ENCODE peak calls at places on chromosomes 12 and 14, in nine cellular contexts. One of them, this sample, is unnamed.
A peak's percentile ranks its signal among the peaks of the same experiment; 100 is the strongest.

GRCh38 chr12:47903927-47904646 is 707 bp downstream of the VDR start:
- DNase-seq in tibial nerve: peak; percentile 41
- DNase-seq in Panc1: no peak
- DNase-seq in suprapubic skin: peak; percentile 83
- DNase-seq in DND-41: no peak
- DNase-seq in hepatocyte: peak; percentile 42
- DNase-seq in right atrium auricular region: peak; percentile 76
- DNase-seq in OCI-LY7: no peak
- DNase-seq in aorta: peak; percentile 89
- DNase-seq in this sample: no peak

GRCh38 chr14:100696017-100696416 is 30.7 kb upstream of the DLK1 start:
- DNase-seq in tibial nerve: no peak
- DNase-seq in Panc1: no peak
- DNase-seq in suprapubic skin: no peak
- DNase-seq in DND-41: no peak
- DNase-seq in hepatocyte: no peak
- DNase-seq in right atrium auricular region: no peak
- DNase-seq in OCI-LY7: no peak
- DNase-seq in aorta: no peak
- DNase-seq in this sample: no peak

GRCh38 chr12:32115404-32116104 is 8.9 kb downstream of the BICD1 start:
- DNase-seq in tibial nerve: peak; percentile 95
- DNase-seq in Panc1: peak; percentile 100
- DNase-seq in suprapubic skin: peak; percentile 90
- DNase-seq in DND-41: no peak
- DNase-seq in hepatocyte: peak; percentile 59
- DNase-seq in right atrium auricular region: peak; percentile 95
- DNase-seq in OCI-LY7: peak; percentile 35
- DNase-seq in aorta: peak; percentile 91
- DNase-seq in this sample: no peak

GRCh38 chr14:104404922-104405321 is 174.6 kb upstream of the C14orf180 start:
- DNase-seq in tibial nerve: no peak
- DNase-seq in Panc1: no peak
- DNase-seq in suprapubic skin: no peak
- DNase-seq in DND-41: no peak
- DNase-seq in hepatocyte: no peak
- DNase-seq in right atrium auricular region: peak; percentile 30
- DNase-seq in OCI-LY7: no peak
- DNase-seq in aorta: peak; percentile 36
- DNase-seq in this sample: no peak

GRCh38 chr12:70960484-70960883 is 39.9 kb upstream of the PTPRR start:
- DNase-seq in tibial nerve: no peak
- DNase-seq in Panc1: no peak
- DNase-seq in suprapubic skin: no peak
- DNase-seq in DND-41: no peak
- DNase-seq in hepatocyte: no peak
- DNase-seq in right atrium auricular region: no peak
- DNase-seq in OCI-LY7: no peak
- DNase-seq in aorta: no peak
- DNase-seq in this sample: no peak

GRCh38 chr12:2397356-2398045 is 344.7 kb downstream of the CACNA1C start:
- DNase-seq in tibial nerve: no peak
- DNase-seq in Panc1: no peak
- DNase-seq in suprapubic skin: no peak
- DNase-seq in DND-41: no peak
- DNase-seq in hepatocyte: no peak
- DNase-seq in right atrium auricular region: no peak
- DNase-seq in OCI-LY7: no peak
- DNase-seq in aorta: no peak
- DNase-seq in this sample: no peak

GRCh38 chr12:4015225-4016076 is 142.3 kb upstream of the PARP11 start:
- DNase-seq in tibial nerve: no peak
- DNase-seq in Panc1: no peak
- DNase-seq in suprapubic skin: no peak
- DNase-seq in DND-41: no peak
- DNase-seq in hepatocyte: peak; percentile 91
- DNase-seq in right atrium auricular region: no peak
- DNase-seq in OCI-LY7: no peak
- DNase-seq in aorta: no peak
- DNase-seq in this sample: no peak

GRCh38 chr14:99875421-99875820 is 82.2 kb downstream of the EML1 start:
- DNase-seq in tibial nerve: no peak
- DNase-seq in Panc1: no peak
- DNase-seq in suprapubic skin: no peak
- DNase-seq in DND-41: no peak
- DNase-seq in hepatocyte: no peak
- DNase-seq in right atrium auricular region: no peak
- DNase-seq in OCI-LY7: no peak
- DNase-seq in aorta: no peak
- DNase-seq in this sample: no peak

GRCh38 chr12:52254180-52254964 is 20.1 kb upstream of the KRT86 start:
- DNase-seq in tibial nerve: no peak
- DNase-seq in Panc1: no peak
- DNase-seq in suprapubic skin: peak; percentile 15
- DNase-seq in DND-41: no peak
- DNase-seq in hepatocyte: no peak
- DNase-seq in right atrium auricular region: no peak
- DNase-seq in OCI-LY7: no peak
- DNase-seq in aorta: peak; percentile 34
- DNase-seq in this sample: no peak

DNA sequence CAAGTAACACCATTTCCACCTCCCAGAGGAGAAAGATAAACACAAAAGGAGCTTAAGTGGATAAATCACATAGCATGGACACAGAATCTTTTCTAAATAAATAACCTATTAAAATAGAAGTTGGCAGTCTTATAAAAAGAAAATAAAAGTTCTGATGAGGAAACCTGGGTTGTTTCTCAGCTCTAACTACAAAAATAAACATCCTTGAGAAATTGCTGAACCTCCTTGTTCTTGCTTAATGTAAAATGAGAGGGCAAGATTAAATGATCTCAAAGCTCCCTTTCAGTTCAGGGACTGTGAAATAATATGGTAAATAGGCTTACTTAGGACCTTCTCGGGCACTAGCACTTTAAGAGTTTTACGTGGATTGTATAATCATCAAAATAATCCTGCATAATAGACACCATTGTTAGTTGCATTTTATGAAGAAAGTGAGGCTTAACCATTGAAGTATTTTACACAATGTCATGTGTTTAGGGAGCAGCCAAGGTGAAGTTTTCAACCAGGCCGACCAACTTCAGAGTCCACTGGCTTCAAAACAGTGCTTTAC is 214.0 kb upstream of the NOVA1 start:
- DNase-seq in tibial nerve: no peak
- DNase-seq in Panc1: no peak
- DNase-seq in suprapubic skin: no peak
- DNase-seq in DND-41: no peak
- DNase-seq in hepatocyte: no peak
- DNase-seq in right atrium auricular region: no peak
- DNase-seq in OCI-LY7: no peak
- DNase-seq in aorta: no peak
- DNase-seq in this sample: no peak
- H3K9me3 ChIP-seq in tibial nerve: no peaks in the 10 kb centered on the region
- H3K9me3 ChIP-seq in Panc1: no peaks in the 10 kb centered on the region
- H3K9me3 ChIP-seq in suprapubic skin: no peaks in the 10 kb centered on the region
- H3K9me3 ChIP-seq in DND-41: no peaks in the 10 kb centered on the region
- H3K9me3 ChIP-seq in hepatocyte: no peaks in the 10 kb centered on the region
- H3K9me3 ChIP-seq in right atrium auricular region: no peaks in the 10 kb centered on the region
- H3K9me3 ChIP-seq in OCI-LY7: peaks cover 12% of the 10 kb centered on the region
- H3K9me3 ChIP-seq in aorta: no peaks in the 10 kb centered on the region
- H3K9me3 ChIP-seq in this sample: no peaks in the 10 kb centered on the region

GRCh38 chr12:122096591-122097149 is 18.1 kb downstream of the MLXIP start:
- DNase-seq in tibial nerve: no peak
- DNase-seq in Panc1: no peak
- DNase-seq in suprapubic skin: peak; percentile 57
- DNase-seq in DND-41: no peak
- DNase-seq in hepatocyte: no peak
- DNase-seq in right atrium auricular region: no peak
- DNase-seq in OCI-LY7: no peak
- DNase-seq in aorta: no peak
- DNase-seq in this sample: peak; percentile 80

GRCh38 chr12:122096014-122096413 is 17.5 kb downstream of the MLXIP start:
- DNase-seq in tibial nerve: no peak
- DNase-seq in Panc1: no peak
- DNase-seq in suprapubic skin: no peak
- DNase-seq in DND-41: no peak
- DNase-seq in hepatocyte: no peak
- DNase-seq in right atrium auricular region: no peak
- DNase-seq in OCI-LY7: no peak
- DNase-seq in aorta: no peak
- DNase-seq in this sample: no peak

GRCh38 chr12:122094735-122095561 is 16.4 kb downstream of the MLXIP start:
- DNase-seq in tibial nerve: no peak
- DNase-seq in Panc1: no peak
- DNase-seq in suprapubic skin: peak; percentile 35
- DNase-seq in DND-41: no peak
- DNase-seq in hepatocyte: no peak
- DNase-seq in right atrium auricular region: no peak
- DNase-seq in OCI-LY7: no peak
- DNase-seq in aorta: no peak
- DNase-seq in this sample: peak; percentile 70

GRCh38 chr12:122093098-122093883 is 14.7 kb downstream of the MLXIP start:
- DNase-seq in tibial nerve: no peak
- DNase-seq in Panc1: no peak
- DNase-seq in suprapubic skin: peak; percentile 47
- DNase-seq in DND-41: no peak
- DNase-seq in hepatocyte: no peak
- DNase-seq in right atrium auricular region: no peak
- DNase-seq in OCI-LY7: no peak
- DNase-seq in aorta: peak; percentile 33
- DNase-seq in this sample: no peak

DNA sequence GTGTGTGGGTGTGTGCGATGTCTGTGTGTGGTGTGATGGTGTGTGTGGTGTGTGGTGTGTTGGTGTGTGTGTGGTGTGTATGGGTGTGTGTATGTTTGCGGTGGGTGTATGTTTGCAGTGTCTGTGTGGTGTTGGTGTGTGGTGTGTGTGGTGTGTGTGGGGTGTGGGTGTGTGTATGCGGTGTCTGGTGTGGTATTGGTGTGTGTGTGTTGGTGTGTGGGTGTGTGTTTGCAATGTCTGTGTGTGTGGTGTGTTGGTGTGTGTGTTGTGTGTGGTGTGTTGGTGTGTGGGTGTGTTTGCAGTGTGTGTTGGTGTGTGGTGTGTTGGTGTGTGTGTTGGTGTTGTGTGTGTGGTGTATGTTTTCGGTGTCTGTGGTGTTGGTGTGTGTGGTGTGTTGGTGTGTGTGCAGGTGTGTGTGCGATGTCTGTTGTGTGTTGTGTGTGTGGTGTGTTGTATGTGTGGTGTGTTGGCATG is 15.7 kb downstream of the MLXIP start:
- DNase-seq in tibial nerve: no peak
- DNase-seq in Panc1: no peak
- DNase-seq in suprapubic skin: peak; percentile 19
- DNase-seq in DND-41: no peak
- DNase-seq in hepatocyte: no peak
- DNase-seq in right atrium auricular region: no peak
- DNase-seq in OCI-LY7: no peak
- DNase-seq in aorta: no peak
- DNase-seq in this sample: no peak
- H3K27ac ChIP-seq in tibial nerve: no peak overlapping the region
- H3K27ac ChIP-seq in Panc1: peak overlapping the region; percentile 96
- H3K27ac ChIP-seq in suprapubic skin: peak overlapping the region; percentile 48
- H3K27ac ChIP-seq in DND-41: peak overlapping the region; percentile 13
- H3K27ac ChIP-seq in hepatocyte: peak overlapping the region; percentile 54
- H3K27ac ChIP-seq in right atrium auricular region: peak overlapping the region; percentile 46
- H3K27ac ChIP-seq in OCI-LY7: no peak overlapping the region
- H3K27ac ChIP-seq in aorta: no peak overlapping the region
- H3K27ac ChIP-seq in this sample: no peak overlapping the region

DNA sequence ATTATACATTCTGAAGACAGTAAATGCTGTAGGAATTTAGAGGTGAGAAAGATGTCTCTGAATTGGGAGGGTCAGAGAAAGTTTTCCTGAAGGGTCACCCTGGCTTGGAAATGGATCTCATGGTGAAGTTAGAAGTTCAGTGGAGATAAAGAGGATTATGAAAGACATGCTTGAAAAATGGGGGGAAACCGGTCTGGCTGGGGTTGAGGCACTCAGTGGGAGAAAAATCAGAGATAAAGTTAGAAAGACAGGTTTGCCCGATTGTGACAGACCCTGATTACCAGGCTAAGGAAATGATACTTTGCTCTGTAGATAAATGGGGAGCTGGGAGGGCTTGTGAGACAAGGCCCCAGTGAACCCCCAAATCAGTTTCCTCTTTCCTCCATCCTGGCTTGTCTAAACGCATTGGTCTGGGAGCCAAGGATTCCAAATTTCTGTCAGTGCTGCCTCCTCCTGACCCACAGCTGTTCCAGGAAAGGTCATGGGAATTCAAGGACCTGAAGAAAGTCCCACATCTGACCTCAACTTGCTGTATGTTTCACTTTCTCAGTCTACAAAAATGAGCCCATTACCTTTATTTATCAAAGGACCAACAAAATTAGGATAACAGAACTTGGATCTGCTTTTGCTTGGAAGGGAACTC is 3.6 kb upstream of the RNASE7 start:
- DNase-seq in tibial nerve: no peak
- DNase-seq in Panc1: no peak
- DNase-seq in suprapubic skin: no peak
- DNase-seq in DND-41: no peak
- DNase-seq in hepatocyte: no peak
- DNase-seq in right atrium auricular region: no peak
- DNase-seq in OCI-LY7: no peak
- DNase-seq in aorta: no peak
- DNase-seq in this sample: no peak
- H3K4me3 ChIP-seq in tibial nerve: no peak overlapping the region
- H3K4me3 ChIP-seq in Panc1: no peak overlapping the region
- H3K4me3 ChIP-seq in suprapubic skin: no peak overlapping the region
- H3K4me3 ChIP-seq in DND-41: no peak overlapping the region
- H3K4me3 ChIP-seq in hepatocyte: no peak overlapping the region
- H3K4me3 ChIP-seq in right atrium auricular region: no peak overlapping the region
- H3K4me3 ChIP-seq in OCI-LY7: no peak overlapping the region
- H3K4me3 ChIP-seq in aorta: no peak overlapping the region
- H3K4me3 ChIP-seq in this sample: no peak overlapping the region

GRCh38 chr12:34348836-34349672 is 326.8 kb downstream of the ALG10 start:
- DNase-seq in tibial nerve: no peak
- DNase-seq in Panc1: no peak
- DNase-seq in suprapubic skin: no peak
- DNase-seq in DND-41: no peak
- DNase-seq in hepatocyte: no peak
- DNase-seq in right atrium auricular region: no peak
- DNase-seq in OCI-LY7: no peak
- DNase-seq in aorta: no peak
- DNase-seq in this sample: no peak

GRCh38 chr12:34349673-34349961 is 327.3 kb downstream of the ALG10 start:
- DNase-seq in tibial nerve: no peak
- DNase-seq in Panc1: no peak
- DNase-seq in suprapubic skin: no peak
- DNase-seq in DND-41: no peak
- DNase-seq in hepatocyte: no peak
- DNase-seq in right atrium auricular region: no peak
- DNase-seq in OCI-LY7: no peak
- DNase-seq in aorta: no peak
- DNase-seq in this sample: no peak

GRCh38 chr12:34352098-34352497 is 329.8 kb downstream of the ALG10 start:
- DNase-seq in tibial nerve: no peak
- DNase-seq in Panc1: no peak
- DNase-seq in suprapubic skin: no peak
- DNase-seq in DND-41: no peak
- DNase-seq in hepatocyte: no peak
- DNase-seq in right atrium auricular region: no peak
- DNase-seq in OCI-LY7: no peak
- DNase-seq in aorta: no peak
- DNase-seq in this sample: no peak

GRCh38 chr12:34348064-34348463 is 325.8 kb downstream of the ALG10 start:
- DNase-seq in tibial nerve: no peak
- DNase-seq in Panc1: no peak
- DNase-seq in suprapubic skin: no peak
- DNase-seq in DND-41: no peak
- DNase-seq in hepatocyte: no peak
- DNase-seq in right atrium auricular region: no peak
- DNase-seq in OCI-LY7: no peak
- DNase-seq in aorta: no peak
- DNase-seq in this sample: no peak

GRCh38 chr12:34350092-34351041 is 328.1 kb downstream of the ALG10 start:
- DNase-seq in tibial nerve: no peak
- DNase-seq in Panc1: no peak
- DNase-seq in suprapubic skin: no peak
- DNase-seq in DND-41: no peak
- DNase-seq in hepatocyte: no peak
- DNase-seq in right atrium auricular region: no peak
- DNase-seq in OCI-LY7: no peak
- DNase-seq in aorta: no peak
- DNase-seq in this sample: no peak
- H3K9me3 ChIP-seq in tibial nerve: no peaks in the 10 kb centered on the region
- H3K9me3 ChIP-seq in Panc1: no peaks in the 10 kb centered on the region
- H3K9me3 ChIP-seq in suprapubic skin: peaks cover 49% of the 10 kb centered on the region
- H3K9me3 ChIP-seq in DND-41: peaks cover 56% of the 10 kb centered on the region
- H3K9me3 ChIP-seq in hepatocyte: no peaks in the 10 kb centered on the region
- H3K9me3 ChIP-seq in right atrium auricular region: peaks cover 14% of the 10 kb centered on the region
- H3K9me3 ChIP-seq in OCI-LY7: no peaks in the 10 kb centered on the region
- H3K9me3 ChIP-seq in aorta: no peaks in the 10 kb centered on the region
- H3K9me3 ChIP-seq in this sample: no peaks in the 10 kb centered on the region